ENCODE peak calls at places on chromosome 4, in ten cellular contexts. H, Y, D, I, M, R, L, U, K and Z are unnamed samples.

GRCh38 chr4:133320576-133321170 is 171.6 kb downstream of the PCDH10 start:
- DNase-seq in M (peak), L (no peak), D (peak), R (no peak), K (peak), U (peak), H (peak), I (peak), Y (no peak), Z (no peak)

GRCh38 chr4:24973471-24974251 is 57.1 kb downstream of the LGI2 start:
- DNase-seq in K (no peak), M (no peak), L (no peak), R (no peak), U (no peak), D (peak), H (peak), I (no peak), Y (peak), Z (peak)

GRCh38 chr4:16686195-16686594 is 212.2 kb downstream of the LDB2 start:
- DNase-seq in I (no peak), R (peak), U (no peak), H (no peak), L (peak), D (no peak), M (peak), Y (no peak), K (no peak), Z (no peak)

GRCh38 chr4:54586343-54586953 is 71.3 kb upstream of the KIT start:
- DNase-seq in U (peak), H (peak), L (peak), D (peak), Y (peak), K (no peak), R (peak), I (no peak), M (peak), Z (no peak)

GRCh38 chr4:78298618-78299017 is 241.5 kb downstream of the FRAS1 start:
- DNase-seq in K (no peak), Y (no peak), I (no peak), H (no peak), R (no peak), M (peak), L (no peak), D (no peak), U (no peak), Z (no peak)

GRCh38 chr4:144223654-144224053 is 83.1 kb upstream of the GYPA start:
- DNase-seq in D (no peak), K (no peak), U (no peak), I (no peak), L (no peak), M (no peak), Y (no peak), H (no peak), R (no peak), Z (no peak)

GRCh38 chr4:48944659-48945290 is 38.2 kb upstream of the OCIAD2 start:
- DNase-seq in Y (no peak), L (no peak), K (peak), I (no peak), U (peak), R (no peak), H (no peak), M (no peak), D (peak), Z (peak)

GRCh38 chr4:181731900-181732299 is 511.3 kb upstream of the TENM3 start:
- DNase-seq in M (no peak), H (no peak), L (no peak), I (no peak), K (no peak), D (no peak), U (no peak), R (no peak), Y (no peak), Z (no peak)

GRCh38 chr4:170589597-170590191 is 499.9 kb upstream of the AADAT start:
- DNase-seq in R (no peak), L (no peak), I (no peak), D (peak), U (peak), M (peak), K (peak), H (peak), Y (no peak), Z (no peak)

GRCh38 chr4:106978046-106978774 is 57.9 kb downstream of the DKK2 start:
- DNase-seq in M (no peak), D (no peak), I (no peak), Y (no peak), R (no peak), U (no peak), K (peak), L (no peak), H (no peak), Z (no peak)

GRCh38 chr4:162865102-162865501 is 301.6 kb downstream of the NAF1 start:
- DNase-seq in I (no peak), H (no peak), L (no peak), M (no peak), K (peak), R (no peak), U (peak), Y (no peak), D (peak), Z (no peak)

GRCh38 chr4:41963105-41963504 is 18.5 kb upstream of the DCAF4L1 start:
- DNase-seq in Y (no peak), U (peak), D (no peak), H (peak), M (peak), L (no peak), R (no peak), K (peak), I (no peak), Z (no peak)

GRCh38 chr4:161320377-161320776 is 843.4 kb downstream of the FSTL5 start:
- DNase-seq in Y (no peak), R (no peak), U (peak), M (peak), K (peak), L (no peak), D (peak), I (peak), H (peak), Z (no peak)

GRCh38 chr4:83535945-83536648 is at the start of gene GPAT3:
- DNase-seq in Y (peak), I (peak), D (peak), L (no peak), R (no peak), K (peak), U (peak), H (peak), M (peak), Z (peak)

GRCh38 chr4:72500214-72500613 is 68.8 kb downstream of the ADAMTS3 start:
- DNase-seq in M (no peak), I (no peak), K (no peak), R (no peak), L (no peak), Y (no peak), D (no peak), U (no peak), H (no peak), Z (no peak)

GRCh38 chr4:152696764-152697250 is 17.0 kb upstream of the TMEM154 start:
- DNase-seq in D (no peak), L (no peak), R (no peak), K (peak), M (peak), Y (peak), I (no peak), U (no peak), H (no peak), Z (peak)

GRCh38 chr4:77619408-77619807 is 13.8 kb downstream of the CXCL13 start:
- DNase-seq in M (peak), D (no peak), I (no peak), K (no peak), U (no peak), H (no peak), Y (no peak), L (no peak), R (no peak), Z (peak)

GRCh38 chr4:2788532-2789103 is 4.3 kb upstream of the SH3BP2 start:
- DNase-seq in H (peak), Y (peak), R (no peak), M (no peak), L (no peak), U (no peak), D (no peak), I (no peak), K (no peak), Z (peak)

GRCh38 chr4:154073107-154073817 is 284.4 kb upstream of the SFRP2 start:
- DNase-seq in K (peak), L (no peak), R (no peak), U (no peak), D (no peak), I (no peak), M (peak), H (no peak), Y (no peak), Z (no peak)

GRCh38 chr4:177562859-177563258 is 120.6 kb upstream of the AGA start:
- DNase-seq in M (no peak), D (no peak), U (no peak), L (no peak), H (no peak), Y (no peak), R (no peak), I (no peak), K (no peak), Z (no peak)

GRCh38 chr4:3477750-3478430 is 14.8 kb downstream of the DOK7 start:
- DNase-seq in D (no peak), R (no peak), H (no peak), Y (no peak), L (no peak), K (no peak), U (no peak), M (peak), I (no peak), Z (no peak)

GRCh38 chr4:24244663-24245519 is 339.5 kb downstream of the DHX15 start:
- DNase-seq in L (no peak), U (no peak), Y (no peak), I (peak), R (no peak), M (no peak), D (no peak), H (no peak), K (no peak), Z (no peak)

GRCh38 chr4:104279744-104280143 is 214.9 kb downstream of the CXXC4 start:
- DNase-seq in U (no peak), L (no peak), Y (no peak), R (no peak), K (no peak), H (no peak), D (no peak), M (no peak), I (no peak), Z (no peak)

GRCh38 chr4:44859477-44859876 is 133.1 kb upstream of the GNPDA2 start:
- DNase-seq in M (no peak), Y (no peak), D (no peak), L (no peak), I (no peak), R (no peak), U (no peak), K (no peak), H (no peak), Z (no peak)

GRCh38 chr4:93791570-93792195 is 36.9 kb upstream of the ATOH1 start:
- DNase-seq in U (peak), H (peak), L (peak), M (peak), R (peak), Y (peak), K (peak), I (peak), D (peak), Z (peak)

GRCh38 chr4:154982187-154983047 is 201.3 kb downstream of the RBM46 start:
- DNase-seq in K (peak), I (peak), L (peak), M (peak), H (peak), R (peak), D (peak), U (peak), Y (peak), Z (peak)

GRCh38 chr4:8202108-8202507 is 3.0 kb downstream of the SH3TC1 start:
- DNase-seq in D (no peak), Y (no peak), H (no peak), K (no peak), M (no peak), U (no peak), R (no peak), L (no peak), I (no peak), Z (no peak)

GRCh38 chr4:8200302-8200975 is 1.3 kb downstream of the SH3TC1 start:
- DNase-seq in L (no peak), D (no peak), U (no peak), I (no peak), Y (peak), K (peak), M (peak), R (no peak), H (peak), Z (peak)

GRCh38 chr4:8202526-8203375 is 3.7 kb downstream of the SH3TC1 start:
- DNase-seq in Y (no peak), M (no peak), I (no peak), U (no peak), R (no peak), K (no peak), H (peak), D (no peak), L (no peak), Z (no peak)

GRCh38 chr4:8199594-8200301 is 658 bp downstream of the SH3TC1 start:
- DNase-seq in Y (no peak), D (no peak), L (no peak), H (peak), R (no peak), K (peak), U (no peak), M (no peak), I (no peak), Z (peak)

GRCh38 chr4:8201341-8201781 is 2.3 kb downstream of the SH3TC1 start:
- DNase-seq in D (no peak), Y (peak), M (no peak), K (peak), R (no peak), H (no peak), U (no peak), I (no peak), L (no peak), Z (no peak)
- H3K4me3 ChIP-seq in D (no peak), Y (no peak), M (peak), K (peak), R (no peak), H (no peak), U (no peak), I (no peak), L (no peak), Z (peak)

GRCh38 chr4:110621328-110621812 is 1.5 kb downstream of the PITX2 start:
- DNase-seq in M (no peak), Y (peak), D (no peak), K (no peak), I (no peak), R (no peak), H (no peak), U (no peak), L (no peak), Z (no peak)
- H3K4me3 ChIP-seq in M (no peak), Y (peak), D (no peak), K (no peak), I (no peak), R (no peak), H (peak), U (no peak), L (peak), Z (peak)

DNA sequence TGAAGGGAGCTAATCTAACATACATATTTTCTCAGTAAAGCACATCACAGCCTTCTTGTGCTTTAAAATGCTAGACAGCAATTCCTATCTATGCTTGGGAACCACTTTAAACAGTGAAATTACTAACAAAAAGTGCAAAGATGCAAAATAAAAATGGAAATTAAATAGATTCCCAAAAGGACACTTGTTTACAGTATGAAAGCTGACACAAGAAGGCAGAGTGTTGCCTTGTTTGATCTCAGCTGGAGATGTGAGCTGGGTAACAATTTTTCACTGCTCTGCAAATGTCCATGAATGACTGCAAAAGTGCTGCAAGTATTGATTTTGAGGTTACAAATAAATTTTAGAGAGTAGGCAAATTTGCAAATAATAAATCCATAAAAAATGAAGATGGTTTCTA is 22.3 kb downstream of the GRIA2 start:
- DNase-seq in U (no peak), Y (no peak), I (no peak), M (no peak), K (no peak), L (no peak), H (no peak), R (no peak), D (no peak), Z (no peak)
- H3K4me3 ChIP-seq in U (no peak), Y (no peak), I (no peak), M (no peak), K (no peak), L (no peak), H (no peak), R (no peak), D (no peak), Z (no peak)

DNA sequence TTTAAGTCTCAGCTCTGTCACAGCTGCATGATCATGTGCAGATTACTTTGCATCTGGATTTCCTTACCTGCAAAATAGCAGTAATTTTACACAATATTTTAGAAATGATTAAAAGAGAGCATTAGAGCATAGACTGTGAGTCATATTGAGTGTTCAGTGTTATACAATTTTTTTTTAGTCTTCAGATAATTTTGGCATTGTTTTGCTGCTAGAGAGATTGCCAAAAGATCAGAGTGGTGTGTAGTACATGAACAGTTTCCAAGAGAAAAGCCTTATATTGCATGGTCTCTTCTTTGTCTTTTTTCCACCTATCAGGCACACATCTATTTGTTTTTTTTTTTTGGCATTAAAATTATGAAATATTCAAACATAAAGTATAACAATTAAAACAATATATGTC is 209.6 kb upstream of the TLL1 start:
- DNase-seq in H (no peak), U (no peak), K (no peak), D (no peak), L (no peak), Y (no peak), I (no peak), M (no peak), R (no peak), Z (no peak)
- H3K4me3 ChIP-seq in H (no peak), U (no peak), K (no peak), D (no peak), L (no peak), Y (no peak), I (no peak), M (no peak), R (no peak), Z (no peak)

DNA sequence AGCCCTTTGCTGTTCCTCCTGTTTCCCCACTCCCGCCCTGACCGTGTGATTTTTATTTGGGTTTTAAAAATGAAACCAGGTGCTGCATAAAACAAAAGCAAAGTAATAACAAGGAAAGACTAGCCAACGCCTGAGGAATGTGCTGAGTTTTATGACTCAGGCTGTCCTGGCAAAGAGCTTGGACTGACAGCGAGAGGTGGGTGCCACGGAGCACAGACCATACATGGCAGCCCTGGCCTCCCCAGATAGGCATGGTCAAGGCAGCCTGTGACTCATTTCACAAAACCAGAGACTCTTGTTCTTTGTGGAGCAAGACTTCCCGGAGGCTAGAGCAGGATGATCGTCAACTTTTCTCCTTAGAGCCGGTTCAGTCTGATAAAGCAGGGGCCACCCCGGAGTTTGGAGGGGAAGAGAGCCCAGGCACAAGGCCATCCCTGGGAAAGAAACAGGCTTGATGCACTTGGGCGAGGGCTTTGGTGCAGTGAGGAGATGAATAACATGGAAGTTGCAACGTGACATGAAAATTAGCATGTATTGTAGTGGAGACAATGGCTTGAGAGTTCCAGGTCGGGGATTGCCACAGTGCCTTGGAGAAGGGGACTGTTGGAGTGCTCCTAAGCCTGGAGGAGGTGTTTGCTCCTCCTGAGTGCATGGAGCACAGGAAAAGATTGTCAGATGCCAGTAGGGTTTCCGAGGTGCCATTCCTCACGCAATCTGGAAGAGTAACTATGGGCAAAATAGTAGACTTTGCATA is 54.8 kb downstream of the C4orf51 start:
- DNase-seq in Y (peak), L (peak), I (no peak), R (peak), M (peak), U (peak), D (peak), H (peak), K (peak), Z (peak)
- H3K4me3 ChIP-seq in Y (peak), L (peak), I (no peak), R (peak), M (no peak), U (no peak), D (no peak), H (no peak), K (peak), Z (peak)

DNA sequence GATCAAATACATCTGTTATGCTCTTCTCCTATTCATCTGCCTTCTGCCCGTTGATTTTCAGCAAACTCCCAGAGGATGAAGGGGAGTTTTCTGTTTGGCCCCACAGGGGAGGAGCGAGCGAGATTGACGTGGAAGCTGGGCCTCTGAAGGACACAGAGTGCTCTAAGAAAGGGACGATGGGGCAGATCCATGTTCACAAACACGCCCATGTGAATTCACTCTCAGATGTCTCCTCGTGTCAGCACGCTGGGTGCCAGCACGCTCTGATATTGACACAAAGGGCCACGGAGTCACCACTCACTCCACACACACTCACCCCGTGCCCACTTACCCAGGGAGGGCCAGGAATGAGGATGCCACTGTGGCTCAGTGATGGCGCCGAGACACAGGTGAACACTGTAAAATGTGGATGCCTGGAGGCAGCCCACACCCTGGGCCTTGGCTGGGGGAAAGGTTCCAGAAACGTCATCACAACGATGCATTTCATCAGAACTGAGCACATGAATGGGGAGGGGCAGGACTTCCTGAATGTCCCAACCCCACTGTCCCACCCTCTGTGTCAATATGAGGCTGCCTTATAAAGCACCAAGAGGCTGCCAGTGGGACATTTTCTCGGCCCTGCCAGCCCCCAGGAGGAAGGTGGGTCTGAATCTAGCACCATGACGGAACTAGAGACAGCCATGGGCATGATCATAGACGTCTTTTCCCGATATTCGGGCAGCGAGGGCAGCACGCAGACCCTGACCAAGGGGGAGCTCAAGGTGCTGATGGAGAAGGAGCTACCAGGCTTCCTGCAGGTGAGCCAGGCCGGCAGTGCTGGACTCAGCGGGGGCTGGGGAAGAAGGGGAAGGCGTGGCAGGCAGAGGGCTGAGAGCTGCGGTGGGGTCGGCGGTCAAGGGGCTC is at the start of gene S100P:
- DNase-seq in K (no peak), Y (no peak), H (peak), L (no peak), D (peak), M (no peak), R (no peak), U (no peak), I (no peak), Z (peak)
- H3K4me3 ChIP-seq in K (no peak), Y (peak), H (no peak), L (no peak), D (peak), M (no peak), R (no peak), U (no peak), I (no peak), Z (peak)

GRCh38 chr4:39032218-39033085 is at the start of gene TMEM156:
- DNase-seq in H (no peak), Y (no peak), R (no peak), U (no peak), D (peak), K (peak), M (peak), L (no peak), I (no peak), Z (no peak)
- H3K4me3 ChIP-seq in H (no peak), Y (peak), R (no peak), U (no peak), D (peak), K (peak), M (peak), L (no peak), I (no peak), Z (no peak)